ENCODE peak calls at places on chromosomes 5 and 9, in five cellular contexts. I, G, V, S and R are unnamed samples.

GRCh38 chr9:34158362-34158869 is 20.4 kb upstream of the UBAP1 start:
- DNase-seq in G (no peak), S (peak), V (no peak), I (no peak), R (peak)

GRCh38 chr9:127109212-127109711 is 13.2 kb downstream of the ANGPTL2 start:
- DNase-seq in V (no peak), I (no peak), S (peak), G (no peak), R (no peak)

GRCh38 chr9:127684576-127684975 is 22.2 kb upstream of the CFAP157 start:
- DNase-seq in I (no peak), V (no peak), S (peak), G (no peak), R (peak)

GRCh38 chr5:146291421-146292074 is 47.1 kb upstream of the POU4F3 start:
- DNase-seq in I (no peak), G (no peak), S (peak), V (no peak), R (peak)

GRCh38 chr5:72955768-72956323 is at the start of gene FCHO2:
- DNase-seq in G (peak), S (peak), I (peak), V (peak), R (peak)

GRCh38 chr5:95760291-95761191 is 29.4 kb downstream of the RHOBTB3 start:
- DNase-seq in S (peak), I (peak), G (no peak), V (no peak), R (peak)

GRCh38 chr5:173637340-173637739 is 20.9 kb upstream of the BOD1 start:
- DNase-seq in V (no peak), I (no peak), G (no peak), S (no peak), R (no peak)

GRCh38 chr9:125468646-125469045 is 207.0 kb downstream of the GAPVD1 start:
- DNase-seq in S (no peak), V (no peak), I (no peak), G (no peak), R (no peak)

GRCh38 chr5:117888688-117889087 is 1099.7 kb downstream of the DTWD2 start:
- DNase-seq in G (no peak), I (no peak), S (peak), V (no peak), R (no peak)

GRCh38 chr9:115034801-115035200 is 83.2 kb downstream of the TNC start:
- DNase-seq in G (no peak), I (no peak), V (no peak), S (peak), R (peak)

GRCh38 chr9:86176468-86176867 is 77.1 kb upstream of the GOLM1 start:
- DNase-seq in I (no peak), G (no peak), V (no peak), S (no peak), R (no peak)

GRCh38 chr9:71446499-71447411 is 321.6 kb downstream of the CEMIP2 start:
- DNase-seq in S (peak), I (no peak), G (peak), V (no peak), R (peak)

GRCh38 chr5:93886917-93887361 is 145.5 kb upstream of the POU5F2 start:
- DNase-seq in G (no peak), I (no peak), V (no peak), S (peak), R (no peak)

GRCh38 chr5:79816014-79816413 is 126.4 kb downstream of the CMYA5 start:
- DNase-seq in I (no peak), S (no peak), G (no peak), V (no peak), R (no peak)

GRCh38 chr9:86795861-86796497 is 151.3 kb downstream of the GAS1 start:
- DNase-seq in I (no peak), S (peak), V (peak), G (no peak), R (peak)

GRCh38 chr5:176547811-176548210 is 1.3 kb upstream of the CDHR2 start:
- DNase-seq in G (no peak), V (no peak), I (no peak), S (no peak), R (peak)

GRCh38 chr5:139758510-139759036 is 37.0 kb upstream of the PSD2 start:
- DNase-seq in S (no peak), V (no peak), I (no peak), G (peak), R (no peak)

GRCh38 chr5:139760066-139761056 is 35.2 kb upstream of the PSD2 start:
- DNase-seq in V (no peak), I (no peak), S (peak), G (peak), R (peak)

GRCh38 chr5:139757727-139758509 is 37.7 kb upstream of the PSD2 start:
- DNase-seq in S (no peak), V (no peak), G (peak), I (no peak), R (no peak)

GRCh38 chr5:139761057-139761450 is 34.6 kb upstream of the PSD2 start:
- DNase-seq in S (no peak), V (no peak), G (peak), I (no peak), R (no peak)

DNA sequence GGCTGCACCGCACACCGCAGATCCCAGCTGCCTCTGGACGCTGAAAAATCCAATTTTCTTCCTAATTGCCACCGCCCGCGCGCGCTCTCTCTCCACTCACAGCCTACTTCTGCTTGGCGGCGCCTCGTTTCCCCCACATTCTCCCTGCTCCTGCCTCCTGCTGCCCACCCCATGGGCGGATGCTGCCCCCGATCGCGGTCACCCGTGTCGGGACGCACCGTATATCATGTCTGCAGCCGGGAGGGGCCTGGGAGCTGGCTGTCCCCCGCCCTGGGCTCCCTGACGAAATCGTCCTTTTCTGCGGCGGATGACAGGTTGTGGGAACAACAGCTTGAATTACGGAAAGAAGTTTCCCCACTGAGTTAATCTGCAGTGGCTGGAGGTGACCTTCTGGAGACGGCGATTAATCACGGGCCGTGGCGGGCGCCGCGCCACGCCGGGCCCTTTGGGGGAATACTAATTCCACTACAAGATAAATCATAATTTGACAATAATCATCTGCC is 36.3 kb upstream of the PSD2 start:
- DNase-seq in V (no peak), S (no peak), G (peak), I (no peak), R (no peak)
- H3K27ac ChIP-seq in V (no peak), S (no peak), G (no peak), I (no peak), R (no peak)

DNA sequence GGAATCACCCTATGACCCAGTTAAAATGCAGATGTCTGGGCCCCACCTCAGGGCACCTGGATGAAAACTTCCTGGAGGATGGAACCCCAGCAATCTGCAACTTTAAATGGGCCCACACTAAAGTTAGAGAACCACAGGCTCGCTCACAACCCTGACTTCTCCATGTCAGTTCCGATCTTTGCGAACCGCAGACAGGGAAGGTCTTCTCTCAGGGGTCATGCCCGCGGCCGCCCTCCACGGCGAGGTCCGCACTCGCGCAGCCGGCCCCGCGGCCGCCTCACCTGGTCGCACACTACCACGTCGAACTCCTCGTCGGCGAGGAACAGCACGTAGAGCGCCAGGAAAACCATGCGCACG is 498 bp downstream of the ALG2 start:
- DNase-seq in V (no peak), S (no peak), I (peak), G (no peak), R (no peak)
- H3K27ac ChIP-seq in V (peak), S (peak), I (peak), G (peak), R (peak)

GRCh38 chr9:75483636-75484035 is 395.3 kb downstream of the OSTF1 start:
- DNase-seq in S (no peak), I (no peak), G (no peak), V (no peak), R (no peak)

GRCh38 chr9:75488082-75488713 is 399.9 kb downstream of the OSTF1 start:
- DNase-seq in S (no peak), I (no peak), G (peak), V (no peak), R (no peak)

GRCh38 chr9:75491533-75491932 is 398.9 kb upstream of the PCSK5 start:
- DNase-seq in G (no peak), V (no peak), S (no peak), I (no peak), R (no peak)

GRCh38 chr9:75490326-75490725 is 400.1 kb upstream of the PCSK5 start:
- DNase-seq in I (no peak), G (no peak), V (peak), S (no peak), R (peak)

GRCh38 chr9:75488714-75489100 is 400.4 kb downstream of the OSTF1 start:
- DNase-seq in S (no peak), G (no peak), V (no peak), I (no peak), R (no peak)
- H3K27ac ChIP-seq in S (no peak), G (no peak), V (peak), I (no peak), R (no peak)

DNA sequence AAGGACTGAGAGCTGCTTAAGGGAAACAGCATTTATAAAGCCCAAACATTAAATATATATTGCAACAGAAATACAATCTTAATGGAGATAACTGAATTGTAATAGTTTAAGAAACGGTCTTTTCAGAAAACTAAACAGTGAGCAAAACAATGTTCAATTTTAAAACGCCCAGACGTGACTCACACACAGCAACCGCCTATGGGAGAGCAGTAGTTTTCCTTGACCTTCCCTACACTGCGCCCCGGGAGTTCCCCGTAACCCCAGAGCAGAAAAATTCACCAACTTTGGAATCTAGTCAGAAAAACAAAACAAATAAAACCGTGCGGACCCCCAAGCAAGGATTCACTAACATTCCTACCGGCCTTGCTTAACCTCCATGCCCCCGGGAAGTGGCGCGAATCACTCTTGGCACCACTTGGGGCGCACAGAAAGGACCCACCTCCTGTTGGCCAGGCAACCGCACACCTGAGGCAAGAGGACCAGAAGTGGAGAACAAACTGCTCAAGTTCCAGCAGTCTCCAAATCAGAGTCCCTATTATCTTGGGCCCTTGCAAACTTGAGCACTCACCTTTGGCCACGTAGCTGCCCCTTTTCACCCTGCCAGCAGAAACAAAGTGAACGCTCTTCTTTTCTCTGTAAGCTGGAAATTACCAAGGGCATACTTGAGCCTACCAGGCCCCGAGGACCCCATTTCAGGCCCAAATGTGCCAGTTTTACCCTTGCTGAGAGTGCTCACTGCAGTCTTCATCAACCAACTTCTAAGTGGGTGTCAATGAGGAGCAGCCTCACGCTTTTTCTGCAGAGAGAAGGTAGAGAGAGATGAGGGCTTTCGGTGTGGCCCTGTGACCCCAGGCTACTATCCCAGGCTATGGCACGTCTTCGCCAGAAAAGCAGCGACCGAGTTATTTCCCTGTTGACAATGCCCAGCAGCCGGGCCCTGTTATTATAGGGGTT is 189.7 kb downstream of the MEF2C start:
- DNase-seq in S (no peak), G (no peak), V (no peak), I (no peak), R (no peak)
- H3K27ac ChIP-seq in S (no peak), G (no peak), V (no peak), I (no peak), R (no peak)

GRCh38 chr5:74266836-74267235 is 373.7 kb downstream of the ENC1 start:
- DNase-seq in G (no peak), S (no peak), I (no peak), V (no peak), R (no peak)
- H3K27ac ChIP-seq in G (no peak), S (no peak), I (no peak), V (no peak), R (no peak)

DNA sequence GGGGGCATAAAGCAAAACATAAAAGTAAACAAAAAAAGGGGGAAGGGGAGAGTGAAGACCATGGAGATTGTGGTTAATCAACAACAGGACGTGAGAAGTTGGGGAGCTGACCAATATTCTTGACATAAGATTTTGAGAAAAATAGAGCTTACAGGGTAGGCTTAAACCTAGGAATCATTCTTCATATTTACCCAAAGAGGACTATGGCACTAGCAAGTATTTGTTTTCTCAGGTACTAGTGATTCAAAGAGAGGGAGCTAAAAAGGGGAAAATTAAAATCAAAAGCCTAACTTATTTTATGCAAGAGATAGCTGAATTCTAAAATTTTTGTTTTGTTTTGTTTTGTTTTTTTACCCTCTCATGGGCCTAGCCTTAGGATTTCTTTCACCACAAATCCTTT is 427.5 kb downstream of the PIK3R1 start:
- DNase-seq in G (no peak), S (no peak), I (no peak), V (no peak), R (no peak)
- H3K27ac ChIP-seq in G (no peak), S (no peak), I (no peak), V (no peak), R (no peak)

GRCh38 chr9:110921705-110922104 is 116.6 kb downstream of the LPAR1 start:
- DNase-seq in I (no peak), V (no peak), S (no peak), G (no peak), R (no peak)

GRCh38 chr9:110928604-110929003 is 109.7 kb downstream of the LPAR1 start:
- DNase-seq in G (no peak), V (no peak), I (no peak), S (peak), R (peak)

GRCh38 chr9:110923601-110924000 is 114.7 kb downstream of the LPAR1 start:
- DNase-seq in I (no peak), V (no peak), G (no peak), S (peak), R (no peak)

GRCh38 chr9:110922145-110922544 is 116.1 kb downstream of the LPAR1 start:
- DNase-seq in G (no peak), S (peak), I (no peak), V (no peak), R (no peak)

GRCh38 chr9:110926828-110927227 is 111.4 kb downstream of the LPAR1 start:
- DNase-seq in S (no peak), V (no peak), I (no peak), G (no peak), R (no peak)
- H3K27ac ChIP-seq in S (no peak), V (no peak), I (no peak), G (no peak), R (no peak)

GRCh38 chr5:135075621-135076585 is 41.9 kb upstream of the PITX1 start:
- DNase-seq in G (peak), S (peak), I (no peak), V (peak), R (no peak)
- H3K27ac ChIP-seq in G (no peak), S (no peak), I (no peak), V (no peak), R (no peak)

GRCh38 chr5:37787742-37788141 is 52.1 kb downstream of the GDNF start:
- DNase-seq in S (no peak), I (no peak), G (no peak), V (no peak), R (peak)

GRCh38 chr5:37791321-37791720 is 48.5 kb downstream of the GDNF start:
- DNase-seq in I (no peak), G (no peak), V (no peak), S (no peak), R (no peak)

GRCh38 chr5:37792976-37793328 is 46.9 kb downstream of the GDNF start:
- DNase-seq in V (no peak), S (peak), I (no peak), G (no peak), R (peak)

GRCh38 chr5:37786855-37787254 is 53.0 kb downstream of the GDNF start:
- DNase-seq in I (no peak), S (peak), G (no peak), V (no peak), R (peak)

DNA sequence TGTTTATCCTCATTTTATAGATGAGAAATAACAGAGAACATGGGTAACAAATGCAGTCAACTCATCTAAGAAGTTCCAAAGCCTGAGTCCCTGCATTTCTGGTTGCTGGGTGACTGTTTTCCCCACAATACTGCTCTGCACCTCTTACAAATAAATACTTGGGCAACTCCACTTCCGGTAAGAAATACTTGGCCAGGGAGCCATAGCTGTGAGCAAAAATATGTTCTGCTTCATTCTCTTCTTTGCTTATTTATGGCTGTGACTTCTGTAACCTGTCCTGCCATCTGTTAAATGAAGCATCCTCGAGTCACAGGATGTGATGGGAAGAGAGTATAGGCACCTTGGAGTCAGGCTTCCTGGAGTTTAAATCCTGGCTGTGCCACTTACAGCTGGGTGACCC is 49.9 kb downstream of the GDNF start:
- DNase-seq in S (peak), I (no peak), G (no peak), V (no peak), R (peak)
- H3K27ac ChIP-seq in S (no peak), I (no peak), G (no peak), V (no peak), R (peak)